ENCODE peak calls at places on chromosomes 4 and X, in seven cellular contexts. D, L, R, U, X, I and S are unnamed samples.

GRCh38 chrX:29295987-29296680 is 708.9 kb downstream of the IL1RAPL1 start:
- DNase-seq in D (no peak), L (peak), R (no peak), U (no peak), X (no peak), I (no peak), S (peak)

GRCh38 chr4:107115185-107115847 is 79.2 kb upstream of the DKK2 start:
- DNase-seq in D (no peak), L (no peak), R (peak), U (no peak), X (no peak), I (no peak), S (no peak)

GRCh38 chr4:31411606-31412005 is 691.4 kb downstream of the PCDH7 start:
- DNase-seq in D (no peak), L (no peak), R (no peak), U (no peak), X (no peak), I (no peak), S (no peak)

GRCh38 chr4:119303587-119304305 is 18.2 kb downstream of the FABP2 start:
- DNase-seq in D (no peak), L (no peak), R (no peak), U (no peak), X (no peak), I (peak), S (no peak)

GRCh38 chr4:74733760-74734159 is 60.6 kb downstream of the BTC start:
- DNase-seq in D (no peak), L (no peak), R (peak), U (no peak), X (no peak), I (no peak), S (no peak)

GRCh38 chr4:164383187-164384181 is 370.4 kb upstream of the SMIM31 start:
- DNase-seq in D (peak), L (peak), R (peak), U (peak), X (peak), I (no peak), S (peak)

GRCh38 chrX:71366674-71367256 is 608 bp downstream of the TAF1 start:
- DNase-seq in D (no peak), L (peak), R (peak), U (no peak), X (peak), I (no peak), S (peak)

GRCh38 chr4:7557447-7557846 is 122.7 kb upstream of the PSAPL1 start:
- DNase-seq in D (no peak), L (peak), R (no peak), U (no peak), X (no peak), I (no peak), S (peak)

GRCh38 chr4:140252742-140253555 is 99.0 kb upstream of the MAML3 start:
- DNase-seq in D (peak), L (peak), R (peak), U (peak), X (peak), I (peak), S (peak)

DNA sequence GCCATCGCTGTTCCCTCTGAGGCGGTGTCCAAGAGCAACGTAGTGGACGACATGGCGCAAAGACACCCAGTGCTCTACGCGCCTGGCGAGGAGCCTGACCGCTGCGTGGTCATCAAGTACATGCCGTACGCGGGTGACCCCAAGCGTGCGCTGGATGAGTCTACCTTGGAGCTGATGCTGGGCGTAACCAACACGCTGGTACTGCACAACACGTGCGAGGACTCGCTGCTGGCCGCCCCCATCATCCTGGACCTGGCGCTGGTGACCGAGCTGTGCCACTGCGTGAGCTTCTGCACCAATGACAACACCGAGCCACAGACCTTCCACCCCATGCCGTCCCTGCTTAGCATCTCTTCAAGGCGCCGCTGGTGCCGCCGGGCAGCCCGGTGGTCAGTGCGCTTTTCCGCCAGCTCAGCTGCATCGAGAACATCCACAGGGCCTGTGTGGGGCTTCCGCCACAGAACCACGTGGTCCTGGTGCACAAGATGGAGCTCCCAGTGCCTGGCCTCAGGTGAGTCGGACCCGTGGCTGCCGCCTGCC is 129.0 kb downstream of the ANAPC4 start:
- DNase-seq in D (no peak), L (no peak), R (no peak), U (no peak), X (no peak), I (no peak), S (no peak)
- H2BK120ac ChIP-seq in D (no peak), L (no peak), R (no peak), U (no peak), X (no peak), I (no peak), S (no peak)

GRCh38 chrX:3679669-3680068 is 33.8 kb downstream of the PRKX start:
- DNase-seq in D (no peak), L (no peak), R (no peak), U (no peak), X (no peak), I (no peak), S (no peak)

GRCh38 chrX:3680459-3680858 is 33.0 kb downstream of the PRKX start:
- DNase-seq in D (no peak), L (peak), R (no peak), U (no peak), X (no peak), I (no peak), S (peak)

DNA sequence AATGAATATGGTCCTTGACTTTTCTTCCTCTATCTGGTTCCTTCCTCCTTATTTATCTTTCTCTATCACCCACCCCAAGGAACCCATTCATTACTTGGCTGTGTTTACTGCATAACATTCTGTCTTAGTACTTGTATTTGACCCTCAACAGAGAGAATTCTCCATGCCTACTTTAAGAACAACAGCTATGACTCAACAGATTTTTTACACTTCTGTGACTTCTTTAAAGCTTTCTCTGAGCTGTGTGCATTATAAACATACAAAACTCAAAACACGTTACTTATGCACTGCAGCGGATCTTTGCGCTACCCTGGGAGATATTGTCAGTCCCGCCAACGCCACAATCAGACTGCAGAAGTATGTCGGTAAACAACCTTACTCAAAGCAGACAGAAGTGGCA is 35.2 kb downstream of the PRKX start:
- DNase-seq in D (no peak), L (peak), R (no peak), U (no peak), X (no peak), I (no peak), S (peak)
- H2BK120ac ChIP-seq in D (no peak), L (no peak), R (no peak), U (no peak), X (no peak), I (no peak), S (no peak)

DNA sequence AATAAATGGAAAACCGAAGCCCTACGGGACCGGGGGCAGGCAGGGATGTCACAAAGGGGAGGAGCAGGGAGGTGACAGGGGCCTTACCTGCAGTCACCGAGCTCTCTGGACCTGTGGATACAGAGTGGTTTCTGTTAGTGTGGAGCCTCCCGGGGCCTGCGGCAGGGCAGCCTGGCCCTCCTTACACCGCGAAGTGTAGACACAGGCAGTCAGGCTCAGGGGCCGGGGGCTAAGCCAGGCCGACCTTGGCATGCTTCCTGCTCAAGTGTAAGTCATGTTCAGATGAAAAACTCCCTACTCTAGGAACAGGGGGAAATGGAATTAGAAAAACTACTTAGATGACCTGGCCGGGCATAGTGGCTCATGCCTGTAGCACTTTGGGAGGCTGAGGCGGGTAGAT is 4.3 kb downstream of the FAM3A start:
- DNase-seq in D (no peak), L (no peak), R (no peak), U (no peak), X (no peak), I (no peak), S (no peak)
- H2BK120ac ChIP-seq in D (no peak), L (no peak), R (no peak), U (no peak), X (no peak), I (no peak), S (no peak)

GRCh38 chr4:39924014-39924413 is 53.7 kb downstream of the PDS5A start:
- DNase-seq in D (no peak), L (no peak), R (no peak), U (no peak), X (no peak), I (no peak), S (no peak)
- H2BK120ac ChIP-seq in D (no peak), L (no peak), R (no peak), U (no peak), X (no peak), I (no peak), S (no peak)

DNA sequence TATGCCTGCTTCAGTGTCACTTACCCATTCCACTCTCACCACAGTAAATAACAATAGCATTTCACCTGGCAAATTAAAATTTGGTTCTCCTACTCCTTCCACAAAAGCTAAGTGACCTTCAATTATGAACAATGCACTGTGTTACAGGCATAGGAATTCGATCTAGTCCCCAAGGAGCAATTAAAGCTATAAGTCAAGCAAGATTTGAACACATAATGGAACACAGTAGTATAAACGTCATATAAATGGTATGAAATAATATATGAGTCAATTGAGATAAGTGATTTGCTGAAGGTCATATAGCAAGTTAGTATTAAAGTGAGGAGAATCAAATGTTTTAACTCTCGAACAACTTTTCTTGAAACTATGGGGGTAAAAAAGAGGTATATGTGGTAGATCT is 65.8 kb downstream of the ARAP2 start:
- DNase-seq in D (no peak), L (no peak), R (no peak), U (no peak), X (no peak), I (no peak), S (no peak)
- H2BK120ac ChIP-seq in D (no peak), L (no peak), R (no peak), U (no peak), X (no peak), I (no peak), S (no peak)

DNA sequence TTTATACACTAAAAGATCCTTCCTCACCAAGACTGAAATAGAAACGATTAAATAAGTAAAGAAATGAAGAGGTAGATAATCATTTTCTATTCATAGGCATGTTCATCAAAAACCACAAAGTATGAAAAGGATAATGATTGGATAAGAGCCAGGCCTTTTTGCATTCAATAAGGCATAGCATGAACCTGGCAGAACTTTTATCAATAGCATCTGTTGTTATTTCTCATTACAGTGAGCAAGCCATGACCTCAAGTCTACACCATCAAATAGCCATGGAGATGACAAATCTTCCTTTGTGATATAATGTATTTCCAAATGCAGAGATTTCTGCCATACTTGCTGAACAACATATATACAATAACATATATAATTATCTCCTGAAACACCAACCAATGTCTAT is 206.0 kb upstream of the SLC7A11 start:
- DNase-seq in D (no peak), L (no peak), R (no peak), U (no peak), X (no peak), I (no peak), S (no peak)
- H2BK120ac ChIP-seq in D (no peak), L (no peak), R (no peak), U (no peak), X (no peak), I (no peak), S (no peak)

GRCh38 chrX:153164733-153165132 is 14.4 kb upstream of the MAGEA1 start:
- DNase-seq in D (no peak), L (no peak), R (no peak), U (no peak), X (no peak), I (no peak), S (no peak)
- H2BK120ac ChIP-seq in D (no peak), L (no peak), R (no peak), U (no peak), X (no peak), I (no peak), S (no peak)